ENCODE peak calls at places on chromosomes 2 and 18, in four cellular contexts. One of them, this sample, is unnamed.
A peak's percentile ranks its signal among the peaks of the same experiment; 100 is the strongest.

GRCh38 chr18:61929881-61930640 is 37.3 kb upstream of the RNF152 start:
- DNase-seq in uterus: no peak
- DNase-seq in osteoblast: no peak
- DNase-seq in breast epithelium: no peak
- DNase-seq in this sample: no peak

GRCh38 chr2:30356061-30356460 is 91.0 kb upstream of the LCLAT1 start:
- DNase-seq in uterus: no peak
- DNase-seq in osteoblast: no peak
- DNase-seq in breast epithelium: no peak
- DNase-seq in this sample: peak; percentile 3

GRCh38 chr2:218876562-218877219 is 4.0 kb upstream of the WNT10A start:
- DNase-seq in uterus: peak; percentile 58
- DNase-seq in osteoblast: peak; percentile 99
- DNase-seq in breast epithelium: no peak
- DNase-seq in this sample: peak; percentile 80

GRCh38 chr2:108916397-108917077 is 72.5 kb downstream of the EDAR start:
- DNase-seq in uterus: no peak
- DNase-seq in osteoblast: no peak
- DNase-seq in breast epithelium: no peak
- DNase-seq in this sample: no peak

GRCh38 chr2:113064898-113065297 is 2.9 kb upstream of the IL1F10 start:
- DNase-seq in uterus: no peak
- DNase-seq in osteoblast: no peak
- DNase-seq in breast epithelium: no peak
- DNase-seq in this sample: no peak

GRCh38 chr2:38274286-38275276 is 102.5 kb downstream of the ATL2 start:
- DNase-seq in uterus: no peak
- DNase-seq in osteoblast: peak; percentile 70
- DNase-seq in breast epithelium: no peak
- DNase-seq in this sample: peak; percentile 84

GRCh38 chr2:189660803-189661147 is 484 bp upstream of the ASNSD1 start:
- DNase-seq in uterus: no peak
- DNase-seq in osteoblast: no peak
- DNase-seq in breast epithelium: no peak
- DNase-seq in this sample: no peak

GRCh38 chr2:43610361-43610760 is 14.5 kb upstream of the THADA start:
- DNase-seq in uterus: no peak
- DNase-seq in osteoblast: no peak
- DNase-seq in breast epithelium: no peak
- DNase-seq in this sample: no peak

GRCh38 chr2:174013310-174013751 is 48.2 kb upstream of the SP3 start:
- DNase-seq in uterus: peak; percentile 68
- DNase-seq in osteoblast: peak; percentile 87
- DNase-seq in breast epithelium: peak; percentile 55
- DNase-seq in this sample: no peak

GRCh38 chr18:49745051-49746014 is 68.0 kb downstream of the ACAA2 start:
- DNase-seq in uterus: no peak
- DNase-seq in osteoblast: no peak
- DNase-seq in breast epithelium: no peak
- DNase-seq in this sample: no peak

GRCh38 chr2:169693344-169693743 is 861 bp downstream of the CFAP210 start:
- DNase-seq in uterus: no peak
- DNase-seq in osteoblast: no peak
- DNase-seq in breast epithelium: no peak
- DNase-seq in this sample: no peak
- TF ChIP-seq CTCF in uterus: no peak
- TF ChIP-seq CTCF in osteoblast: peak; percentile 10
- TF ChIP-seq CTCF in breast epithelium: no peak
- TF ChIP-seq CTCF in this sample: no peak

GRCh38 chr2:202608142-202608852 is 26.5 kb upstream of the FAM117B start:
- DNase-seq in uterus: no peak
- DNase-seq in osteoblast: no peak
- DNase-seq in breast epithelium: no peak
- DNase-seq in this sample: no peak
- TF ChIP-seq CTCF in uterus: no peak
- TF ChIP-seq CTCF in osteoblast: no peak
- TF ChIP-seq CTCF in breast epithelium: no peak
- TF ChIP-seq CTCF in this sample: no peak

GRCh38 chr2:2698182-2699116 is 367.4 kb upstream of the MYT1L start:
- DNase-seq in uterus: no peak
- DNase-seq in osteoblast: no peak
- DNase-seq in breast epithelium: no peak
- DNase-seq in this sample: no peak
- TF ChIP-seq CTCF in uterus: no peak
- TF ChIP-seq CTCF in osteoblast: no peak
- TF ChIP-seq CTCF in breast epithelium: no peak
- TF ChIP-seq CTCF in this sample: no peak

GRCh38 chr2:61911510-61911909 is 6.0 kb downstream of the COMMD1 start:
- DNase-seq in uterus: no peak
- DNase-seq in osteoblast: no peak
- DNase-seq in breast epithelium: no peak
- DNase-seq in this sample: peak; percentile 30
- TF ChIP-seq CTCF in uterus: no peak
- TF ChIP-seq CTCF in osteoblast: peak; percentile 26
- TF ChIP-seq CTCF in breast epithelium: no peak
- TF ChIP-seq CTCF in this sample: no peak

DNA sequence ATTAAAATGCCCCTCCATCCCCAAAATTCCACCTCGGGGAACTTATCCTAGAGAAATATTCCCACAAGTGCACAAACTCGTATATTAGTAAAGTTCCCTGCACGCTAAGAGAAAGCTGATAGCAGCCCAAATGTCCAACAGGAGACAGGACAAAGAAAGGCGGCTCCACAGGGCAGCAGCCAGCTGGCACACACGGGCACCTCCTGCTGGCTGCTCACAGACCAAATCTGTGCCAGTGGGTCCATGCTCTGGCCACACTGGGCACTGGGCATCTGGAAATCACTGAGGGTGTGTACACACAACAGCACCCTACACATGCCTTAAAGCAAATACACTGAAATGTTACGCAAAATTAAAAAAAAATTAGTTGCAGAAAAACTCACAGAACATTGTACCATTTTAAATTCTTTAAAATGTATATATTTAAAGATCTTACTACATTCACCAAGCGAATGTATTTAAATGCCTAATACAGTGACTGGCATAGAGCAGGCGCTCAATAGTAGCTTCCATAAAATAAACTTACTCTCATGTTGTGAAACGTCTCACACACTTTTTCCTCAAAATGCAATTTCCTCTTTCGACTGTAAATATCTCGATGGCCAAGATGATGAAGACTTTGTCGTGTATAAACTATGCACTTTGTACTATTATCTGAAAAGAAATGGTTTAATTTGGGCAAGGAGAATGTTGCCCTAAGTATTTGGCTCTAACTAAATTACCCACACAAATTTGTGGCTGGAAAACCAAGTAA is 19.4 kb downstream of the ZNF516 start:
- DNase-seq in uterus: no peak
- DNase-seq in osteoblast: no peak
- DNase-seq in breast epithelium: no peak
- DNase-seq in this sample: no peak
- TF ChIP-seq CTCF in uterus: peak; percentile 15
- TF ChIP-seq CTCF in osteoblast: no peak
- TF ChIP-seq CTCF in breast epithelium: no peak
- TF ChIP-seq CTCF in this sample: no peak

GRCh38 chr18:58493070-58493469 is 135.8 kb downstream of the ALPK2 start:
- DNase-seq in uterus: no peak
- DNase-seq in osteoblast: no peak
- DNase-seq in breast epithelium: no peak
- DNase-seq in this sample: no peak

GRCh38 chr18:58491773-58492752 is 136.8 kb downstream of the ALPK2 start:
- DNase-seq in uterus: no peak
- DNase-seq in osteoblast: no peak
- DNase-seq in breast epithelium: no peak
- DNase-seq in this sample: no peak

GRCh38 chr18:58495634-58496033 is 133.3 kb downstream of the ALPK2 start:
- DNase-seq in uterus: no peak
- DNase-seq in osteoblast: no peak
- DNase-seq in breast epithelium: no peak
- DNase-seq in this sample: no peak

GRCh38 chr18:58495202-58495601 is 133.7 kb downstream of the ALPK2 start:
- DNase-seq in uterus: no peak
- DNase-seq in osteoblast: peak; percentile 87
- DNase-seq in breast epithelium: no peak
- DNase-seq in this sample: no peak

DNA sequence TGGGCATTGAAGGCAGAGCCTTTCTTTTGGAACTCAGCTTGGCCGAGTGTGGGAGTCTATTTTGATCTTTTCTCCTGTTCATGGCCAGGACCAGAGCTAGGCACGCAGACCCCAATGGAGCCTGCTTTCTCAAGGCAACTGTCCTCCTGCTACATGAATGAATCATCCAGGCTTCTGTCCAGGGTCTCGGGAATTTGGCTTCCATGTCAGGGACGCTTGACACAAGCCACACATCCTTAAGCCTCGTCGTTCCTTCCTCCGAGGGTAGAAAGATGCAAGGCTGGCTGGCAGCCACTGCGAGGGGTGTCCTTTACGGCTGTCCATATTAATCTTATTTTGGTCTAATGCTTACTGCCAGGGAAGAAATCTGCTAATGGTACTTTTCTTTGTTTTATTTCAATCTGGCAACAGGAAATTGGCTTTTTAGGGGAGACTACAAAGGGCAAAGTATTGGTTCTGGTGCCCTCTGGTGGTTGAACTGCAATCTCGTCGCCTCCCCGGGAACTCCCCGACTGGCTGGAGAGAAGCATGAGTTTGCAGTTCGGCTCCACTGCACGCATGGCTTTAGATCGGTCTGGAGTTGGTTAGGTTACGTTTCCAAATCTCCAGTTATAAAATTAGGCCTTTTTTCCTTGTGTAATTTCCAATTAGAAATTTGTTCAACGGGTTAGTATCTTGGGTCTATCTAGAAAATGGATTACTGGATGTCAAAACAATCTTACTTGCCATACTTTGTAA is 135.2 kb downstream of the ALPK2 start:
- DNase-seq in uterus: peak; percentile 82
- DNase-seq in osteoblast: peak; percentile 93
- DNase-seq in breast epithelium: peak; percentile 71
- DNase-seq in this sample: peak; percentile 80
- TF ChIP-seq CTCF in uterus: peak; percentile 83
- TF ChIP-seq CTCF in osteoblast: peak; percentile 98
- TF ChIP-seq CTCF in breast epithelium: peak; percentile 84
- TF ChIP-seq CTCF in this sample: peak; percentile 78

This sample was measured in MCF 10A.